ENCODE peak calls at places on chromosomes 3 and 15, in five cellular contexts. C is lung; W is naive thymus-derived CD4-positive, alpha-beta T cell; G is tibial nerve; N is iPS DF 6.9. R is an unnamed sample. For H3K4me1, the result is how much of the 10 kb centered on the place peaks cover.

GRCh38 chr3:129783470-129783869 is 110.0 kb downstream of the TMCC1 start:
- DNase-seq in C (no peak), G (no peak), W (no peak), N (no peak), R (no peak)

GRCh38 chr15:98676586-98677270 is 28.4 kb downstream of the IGF1R start:
- DNase-seq in N (no peak), G (no peak), W (no peak), C (no peak), R (no peak)

GRCh38 chr3:186400677-186401076 is 38.6 kb upstream of the DGKG start:
- DNase-seq in N (no peak), C (no peak), W (no peak), G (no peak), R (no peak)

GRCh38 chr3:165892565-165892964 is 55.3 kb upstream of the BCHE start:
- DNase-seq in C (no peak), W (no peak), N (no peak), G (no peak), R (no peak)

GRCh38 chr15:50262533-50262932 is 3.0 kb downstream of the HDC start:
- DNase-seq in G (no peak), W (no peak), C (no peak), N (no peak), R (peak)

GRCh38 chr15:92164327-92165000 is 229.2 kb upstream of the ST8SIA2 start:
- DNase-seq in G (no peak), N (no peak), C (no peak), W (no peak), R (no peak)

GRCh38 chr15:90414408-90415028 is 26.5 kb downstream of the IQGAP1 start:
- DNase-seq in G (no peak), W (no peak), C (no peak), N (no peak), R (no peak)

GRCh38 chr3:149449799-149450198 is 24.7 kb upstream of the TM4SF4 start:
- DNase-seq in C (no peak), N (no peak), W (no peak), G (no peak), R (no peak)

GRCh38 chr3:71916747-71917369 is 131.9 kb upstream of the PROK2 start:
- DNase-seq in N (no peak), G (peak), C (no peak), W (no peak), R (no peak)

GRCh38 chr15:89809093-89809786 is 5.4 kb downstream of the ANPEP start:
- DNase-seq in N (no peak), G (no peak), C (no peak), W (no peak), R (no peak)

GRCh38 chr15:88636039-88636438 is 2.8 kb upstream of the ISG20 start:
- DNase-seq in N (no peak), C (peak), W (peak), G (no peak), R (peak)

GRCh38 chr3:78917541-78917940 is 850.3 kb downstream of the ROBO1 start:
- DNase-seq in W (no peak), G (no peak), C (no peak), N (no peak), R (no peak)

GRCh38 chr3:15279671-15280402 is 52.5 kb downstream of the SH3BP5 start:
- DNase-seq in G (no peak), C (no peak), N (no peak), W (no peak), R (no peak)

GRCh38 chr3:21718943-21719591 is 31.9 kb downstream of the ZNF385D start:
- DNase-seq in G (no peak), W (no peak), C (no peak), N (no peak), R (no peak)

GRCh38 chr3:153756816-153757215 is 364.4 kb upstream of the ARHGEF26 start:
- DNase-seq in G (no peak), W (no peak), N (no peak), C (no peak), R (no peak)

GRCh38 chr3:167102071-167102470 is 278.0 kb downstream of the ZBBX start:
- DNase-seq in W (no peak), N (peak), G (no peak), C (no peak), R (no peak)

GRCh38 chr3:44478055-44478468 is 592 bp upstream of the ZNF445 start:
- DNase-seq in G (no peak), N (no peak), W (no peak), C (no peak), R (no peak)

GRCh38 chr3:15384510-15385237 is 42.7 kb downstream of the METTL6 start:
- DNase-seq in C (no peak), N (no peak), G (no peak), W (no peak), R (no peak)

GRCh38 chr3:108221911-108222812 is at the start of gene IFT57:
- DNase-seq in C (peak), W (peak), G (peak), N (peak), R (peak)

GRCh38 chr15:64519897-64520296 is 59.5 kb downstream of the ZNF609 start:
- DNase-seq in G (no peak), C (no peak), N (no peak), W (no peak), R (no peak)

GRCh38 chr3:114411811-114412803 is 118.3 kb downstream of the TIGIT start:
- DNase-seq in N (no peak), G (no peak), W (no peak), C (no peak), R (no peak)

GRCh38 chr15:101445562-101446526 is 43.7 kb downstream of the PCSK6 start:
- DNase-seq in G (peak), W (no peak), C (no peak), N (no peak), R (no peak)

GRCh38 chr3:194224937-194225422 is 89.0 kb downstream of the HES1 start:
- DNase-seq in G (no peak), N (no peak), W (no peak), C (no peak), R (no peak)

GRCh38 chr15:72196409-72197044 is 1.1 kb downstream of the GRAMD2A start:
- DNase-seq in N (no peak), G (no peak), W (no peak), C (no peak), R (no peak)

GRCh38 chr3:45123841-45124269 is 22.3 kb downstream of the CDCP1 start:
- DNase-seq in C (no peak), G (no peak), W (no peak), N (no peak), R (no peak)

GRCh38 chr3:1506090-1506489 is 413.3 kb downstream of the CNTN6 start:
- DNase-seq in W (no peak), C (no peak), G (no peak), N (no peak), R (no peak)

GRCh38 chr15:60575995-60576394 is 97.1 kb upstream of the ICE2 start:
- DNase-seq in W (no peak), C (no peak), N (no peak), G (no peak), R (no peak)
- H3K4me1 ChIP-seq in W (half or more), C (under half), N (under half), G (under half), R (half or more)

DNA sequence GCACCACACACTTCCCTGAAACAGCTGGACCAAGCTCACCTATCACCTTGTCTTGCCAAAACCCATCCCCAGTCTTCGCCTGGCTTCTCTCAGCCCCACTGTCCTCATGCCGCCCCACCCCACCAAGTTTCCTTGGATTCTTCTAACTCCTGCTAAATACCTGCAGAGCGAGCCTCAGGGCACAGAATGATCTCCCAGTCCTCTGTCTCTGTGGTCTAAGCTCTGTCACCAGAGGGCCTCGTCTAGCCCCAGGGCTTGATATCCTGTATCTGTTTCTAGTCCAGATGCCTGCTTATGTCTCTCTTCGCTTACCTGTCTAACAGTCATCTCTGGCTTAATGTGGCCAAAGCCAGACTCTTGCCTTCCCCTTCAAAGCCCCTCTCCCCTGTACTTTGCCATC is 9.7 kb downstream of the CCDC12 start:
- DNase-seq in C (no peak), W (no peak), N (no peak), G (no peak), R (no peak)
- H3K4me1 ChIP-seq in C (under half), W (half or more), N (under half), G (under half), R (under half)

GRCh38 chr3:157088506-157089454 is 71.2 kb downstream of the CCNL1 start:
- DNase-seq in W (peak), N (peak), G (peak), C (peak), R (peak)
- H3K4me1 ChIP-seq in W (under half), N (under half), G (under half), C (under half), R (under half)

DNA sequence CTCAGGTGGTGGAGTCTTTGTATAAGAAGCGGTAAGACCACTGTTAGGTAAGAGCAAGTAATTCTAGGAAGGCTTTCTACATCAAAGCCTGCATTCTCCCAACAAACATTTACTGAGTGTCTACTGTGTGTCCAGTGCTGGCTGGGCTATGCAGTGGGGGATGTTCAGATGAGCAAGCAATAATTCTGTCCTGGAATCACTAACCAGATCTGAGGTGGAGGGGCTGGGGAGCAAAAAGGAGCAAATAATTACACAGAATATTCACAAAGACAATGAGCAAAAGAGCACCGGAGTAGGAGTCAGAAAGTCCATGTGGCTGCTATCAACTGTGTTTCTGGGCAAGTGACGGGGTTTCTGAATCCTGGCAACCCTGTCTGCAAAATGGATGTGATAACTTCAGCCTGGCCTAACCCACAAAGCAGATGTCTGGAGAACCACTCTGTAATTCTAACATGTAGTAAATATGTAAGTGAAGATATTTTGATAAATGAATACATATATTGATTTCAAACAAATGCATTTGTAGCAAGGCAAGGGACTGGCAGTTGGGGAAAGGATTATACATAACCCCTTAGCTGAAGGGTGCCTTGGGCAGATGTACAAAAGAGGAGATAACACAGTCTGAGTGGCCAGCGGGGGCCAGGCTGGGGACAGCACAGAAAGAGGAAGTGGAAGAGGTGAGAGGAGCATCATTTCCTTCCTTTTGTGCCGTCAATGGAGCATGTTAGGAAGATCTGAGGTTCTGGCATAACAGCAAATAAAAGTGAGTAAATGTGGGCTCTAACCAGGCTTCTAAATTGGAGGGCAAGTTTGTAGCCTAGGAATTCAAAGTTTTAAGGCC is 28.8 kb downstream of the CYP8B1 start:
- DNase-seq in W (no peak), G (no peak), C (peak), N (no peak), R (no peak)
- H3K4me1 ChIP-seq in W (under half), G (under half), C (under half), N (under half), R (under half)

GRCh38 chr15:40329804-40330203 is 6.3 kb downstream of the INAFM2 start:
- DNase-seq in G (no peak), C (no peak), N (no peak), W (no peak), R (no peak)
- H3K4me1 ChIP-seq in G (under half), C (under half), N (under half), W (under half), R (under half)